ENCODE peak calls at places on chromosomes 12 and 14, in seven cellular contexts. A is RWPE1; P is tibial nerve; C is CD4-positive, alpha-beta T cell; B is suprapubic skin; X is progenitor cell of endocrine pancreas; F is mesothelial cell of epicardium. G is an unnamed sample.

GRCh38 chr14:32603992-32604391 is 274.9 kb downstream of the AKAP6 start:
- DNase-seq in A (no peak), P (no peak), C (no peak), B (no peak), X (no peak), F (no peak), G (no peak)

GRCh38 chr12:77686760-77687159 is 143.9 kb upstream of the NAV3 start:
- DNase-seq in A (no peak), P (no peak), C (no peak), B (no peak), X (no peak), F (no peak), G (no peak)

GRCh38 chr14:38079268-38079667 is 128.4 kb upstream of the SSTR1 start:
- DNase-seq in A (no peak), P (no peak), C (no peak), B (no peak), X (no peak), F (no peak), G (no peak)

GRCh38 chr12:117097159-117097558 is 2.1 kb downstream of the TESC start:
- DNase-seq in A (no peak), P (no peak), C (no peak), B (no peak), X (no peak), F (no peak), G (no peak)

GRCh38 chr12:49537709-49538601 is 875 bp upstream of the KCNH3 start:
- DNase-seq in A (no peak), P (no peak), C (no peak), B (no peak), X (no peak), F (peak), G (no peak)

GRCh38 chr14:104554088-104554607 is 25.4 kb upstream of the C14orf180 start:
- DNase-seq in A (no peak), P (no peak), C (no peak), B (no peak), X (no peak), F (no peak), G (no peak)

GRCh38 chr14:32259368-32260013 is 56.4 kb upstream of the RNU6-8 start:
- DNase-seq in A (peak), P (no peak), C (no peak), B (no peak), X (no peak), F (no peak), G (peak)

GRCh38 chr12:117143008-117143532 is 43.9 kb upstream of the TESC start:
- DNase-seq in A (peak), P (no peak), C (no peak), B (no peak), X (no peak), F (peak), G (no peak)

GRCh38 chr14:89500303-89500702 is 83.3 kb upstream of the FOXN3 start:
- DNase-seq in A (no peak), P (no peak), C (no peak), B (no peak), X (no peak), F (no peak), G (no peak)

GRCh38 chr12:79547735-79548347 is 142.9 kb downstream of the PAWR start:
- DNase-seq in A (peak), P (peak), C (no peak), B (no peak), X (no peak), F (no peak), G (peak)

GRCh38 chr12:53862206-53862605 is 76.4 kb upstream of the HOXC13 start:
- DNase-seq in A (no peak), P (no peak), C (no peak), B (no peak), X (no peak), F (no peak), G (no peak)

GRCh38 chr12:954736-955135 is 5.2 kb upstream of the RAD52 start:
- DNase-seq in A (no peak), P (no peak), C (no peak), B (no peak), X (no peak), F (no peak), G (no peak)

GRCh38 chr12:109744026-109744425 is 30.4 kb downstream of the FAM222A start:
- DNase-seq in A (no peak), P (no peak), C (no peak), B (peak), X (no peak), F (no peak), G (no peak)

GRCh38 chr12:81070846-81071245 is 7.0 kb upstream of the ACSS3 start:
- DNase-seq in A (no peak), P (no peak), C (no peak), B (no peak), X (no peak), F (no peak), G (no peak)

GRCh38 chr14:44609201-44609600 is 102.1 kb upstream of the FSCB start:
- DNase-seq in A (no peak), P (no peak), C (no peak), B (no peak), X (no peak), F (no peak), G (no peak)

GRCh38 chr14:37443461-37443860 is 151.6 kb downstream of the FOXA1 start:
- DNase-seq in A (no peak), P (no peak), C (no peak), B (no peak), X (no peak), F (no peak), G (peak)

GRCh38 chr12:97272471-97272870 is 190.1 kb upstream of the RMST start:
- DNase-seq in A (no peak), P (no peak), C (no peak), B (no peak), X (no peak), F (no peak), G (no peak)

GRCh38 chr14:96965885-96966595 is 168.9 kb downstream of the VRK1 start:
- DNase-seq in A (no peak), P (no peak), C (no peak), B (no peak), X (no peak), F (no peak), G (no peak)

GRCh38 chr12:3743803-3744202 is 9.1 kb downstream of the CRACR2A start:
- DNase-seq in A (no peak), P (no peak), C (no peak), B (no peak), X (no peak), F (no peak), G (no peak)

GRCh38 chr12:85445060-85445938 is 165.3 kb downstream of the ALX1 start:
- DNase-seq in A (no peak), P (no peak), C (no peak), B (no peak), X (no peak), F (no peak), G (no peak)

GRCh38 chr14:106489112-106489881 is 962.9 kb downstream of the TMEM121 start:
- DNase-seq in A (no peak), P (no peak), C (no peak), B (no peak), X (no peak), F (no peak), G (no peak)

GRCh38 chr12:92721130-92721529 is 18.3 kb downstream of the PLEKHG7 start:
- DNase-seq in A (no peak), P (no peak), C (no peak), B (no peak), X (no peak), F (no peak), G (no peak)
- TF ChIP-seq CTCF in A (no peak), P (no peak), C (no peak), B (no peak), X (no peak), F (no peak), G (no peak)

GRCh38 chr14:63759454-63759853 is 31.6 kb upstream of the SGPP1 start:
- DNase-seq in A (no peak), P (no peak), C (no peak), B (no peak), X (no peak), F (no peak), G (peak)

GRCh38 chr14:63761356-63762117 is 33.7 kb upstream of the SGPP1 start:
- DNase-seq in A (no peak), P (no peak), C (no peak), B (no peak), X (no peak), F (no peak), G (no peak)

GRCh38 chr14:63752449-63753169 is 24.7 kb upstream of the SGPP1 start:
- DNase-seq in A (peak), P (no peak), C (no peak), B (no peak), X (no peak), F (no peak), G (no peak)

GRCh38 chr14:63760014-63760413 is 32.1 kb upstream of the SGPP1 start:
- DNase-seq in A (no peak), P (no peak), C (no peak), B (no peak), X (no peak), F (no peak), G (no peak)

GRCh38 chr14:63757211-63757610 is 29.3 kb upstream of the SGPP1 start:
- DNase-seq in A (no peak), P (no peak), C (no peak), B (no peak), X (no peak), F (no peak), G (no peak)
- TF ChIP-seq CTCF in A (no peak), P (no peak), C (no peak), B (no peak), X (no peak), F (no peak), G (no peak)

DNA sequence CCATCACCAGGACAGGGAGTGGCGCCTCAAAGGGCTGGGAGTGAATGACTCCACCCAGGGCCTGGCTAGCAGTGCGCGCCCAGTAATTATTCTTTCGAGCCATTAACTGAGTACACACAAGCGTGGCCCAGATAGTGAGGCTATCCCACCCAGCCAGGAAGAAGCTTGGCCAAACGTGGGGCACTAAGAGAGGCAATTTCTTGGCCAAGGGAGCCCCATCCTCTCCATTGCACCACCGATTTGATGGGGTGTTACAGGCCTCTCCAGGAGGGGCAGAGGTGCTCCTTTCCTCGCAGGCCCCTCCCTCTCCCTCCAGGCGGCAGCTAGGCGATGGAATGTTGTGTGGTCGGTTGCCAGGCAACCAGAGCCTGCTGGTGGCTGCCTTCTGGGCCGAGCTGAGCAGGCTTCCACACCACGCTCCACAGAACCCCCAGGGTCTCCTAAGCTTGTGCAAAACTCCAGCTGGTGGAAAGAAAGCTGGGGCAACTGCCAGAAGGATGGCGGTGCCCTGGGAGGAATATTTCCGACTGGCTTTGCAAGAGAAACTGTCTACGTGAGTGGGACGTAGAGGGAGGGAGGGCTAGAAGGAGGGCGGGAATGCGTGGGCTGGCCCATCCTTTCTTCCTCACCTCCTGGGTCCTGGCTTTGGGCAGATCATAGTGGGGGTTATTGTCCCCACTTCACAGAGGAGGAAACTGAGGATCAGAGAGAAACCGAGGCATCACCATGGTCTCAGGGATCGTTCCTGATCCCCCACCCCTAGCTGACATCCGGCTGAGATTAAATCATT is at the start of gene CFAP73:
- DNase-seq in A (peak), P (no peak), C (peak), B (peak), X (peak), F (peak), G (peak)
- TF ChIP-seq CTCF in A (no peak), P (no peak), C (no peak), B (no peak), X (peak), F (no peak), G (no peak)

DNA sequence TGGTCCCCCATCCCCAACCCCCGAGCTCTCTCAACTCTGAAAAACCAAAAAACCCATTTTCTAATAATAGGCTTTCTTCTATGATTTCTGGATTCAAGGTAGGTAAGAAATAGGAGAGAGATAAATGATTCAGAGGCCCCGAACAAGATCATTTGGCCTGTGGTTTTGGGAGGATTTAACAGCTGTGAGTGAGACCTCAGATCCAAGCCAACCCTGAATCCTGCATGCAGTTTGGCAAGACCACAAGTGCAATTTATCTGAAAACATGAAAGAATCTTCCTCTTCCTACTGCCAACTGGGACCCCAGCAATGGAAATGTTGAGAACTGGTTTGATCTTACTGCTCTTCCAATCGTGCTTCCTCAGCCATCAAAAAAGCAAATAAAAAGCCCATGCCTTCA is 519.7 kb upstream of the TBX3 start:
- DNase-seq in A (no peak), P (no peak), C (no peak), B (no peak), X (no peak), F (no peak), G (no peak)
- TF ChIP-seq CTCF in A (no peak), P (no peak), C (no peak), B (no peak), X (no peak), F (no peak), G (no peak)

GRCh38 chr14:75718199-75718598 is 57.2 kb downstream of the TTLL5 start:
- DNase-seq in A (no peak), P (no peak), C (no peak), B (no peak), X (no peak), F (no peak), G (no peak)
- TF ChIP-seq CTCF in A (no peak), P (no peak), C (no peak), B (no peak), X (no peak), F (no peak), G (no peak)

G was measured in AG09319.